ENCODE peak calls at places on chromosomes 7 and 10, in nine cellular contexts. X is astrocyte, B is right cardiac atrium, G is colonic mucosa, R is heart left ventricle, O is endodermal cell, L is IMR-90, M is Peyer's patch, D is psoas muscle. F is an unnamed sample. For H3K4me1, the result is how much of the 10 kb centered on the place peaks cover.

GRCh38 chr7:2296830-2297229 is 17.4 kb downstream of the SNX8 start:
- DNase-seq in B (no peak), D (no peak), O (no peak), M (no peak), G (no peak), L (no peak), X (no peak), R (no peak), F (no peak)

GRCh38 chr7:76396039-76396732 is 13.3 kb downstream of the SSC4D start:
- DNase-seq in X (no peak), B (no peak), L (no peak), G (no peak), M (no peak), R (no peak), O (peak), D (no peak), F (no peak)

GRCh38 chr7:102433319-102434038 is at the start of gene ORAI2:
- DNase-seq in R (peak), X (peak), O (peak), B (peak), G (peak), L (peak), M (peak), D (peak), F (peak)

GRCh38 chr7:43479042-43479441 is 103.9 kb upstream of the STK17A start:
- DNase-seq in D (no peak), M (no peak), X (no peak), B (no peak), G (no peak), O (no peak), L (no peak), R (no peak), F (no peak)

GRCh38 chr10:70367195-70367796 is 15.1 kb downstream of the LRRC20 start:
- DNase-seq in M (no peak), L (peak), O (no peak), G (no peak), X (peak), D (no peak), R (no peak), B (no peak), F (no peak)

GRCh38 chr7:17946591-17946990 is 6.3 kb upstream of the SNX13 start:
- DNase-seq in D (no peak), M (no peak), B (no peak), L (no peak), O (no peak), R (no peak), G (no peak), X (no peak), F (no peak)

GRCh38 chr7:108347616-108348015 is 108.6 kb downstream of the NRCAM start:
- DNase-seq in B (no peak), D (no peak), O (peak), R (no peak), M (no peak), X (peak), G (no peak), L (peak), F (no peak)

GRCh38 chr7:127667751-127668530 is 15.9 kb downstream of the SND1 start:
- DNase-seq in G (no peak), B (no peak), R (no peak), X (no peak), D (no peak), M (no peak), L (peak), O (no peak), F (no peak)

GRCh38 chr10:71575934-71576801 is 143.4 kb downstream of the C10orf105 start:
- DNase-seq in R (no peak), G (no peak), L (no peak), B (no peak), D (no peak), M (no peak), X (no peak), O (no peak), F (no peak)

GRCh38 chr7:95493247-95493646 is 7.5 kb downstream of the ASB4 start:
- DNase-seq in G (no peak), X (peak), L (peak), O (no peak), R (no peak), B (no peak), D (no peak), M (no peak), F (no peak)

GRCh38 chr10:68154211-68154497 is 44.9 kb downstream of the MYPN start:
- DNase-seq in O (peak), L (peak), M (no peak), D (peak), B (peak), G (peak), X (peak), R (peak), F (peak)

GRCh38 chr10:86659161-86659691 is 4.9 kb downstream of the OPN4 start:
- DNase-seq in G (no peak), M (no peak), R (no peak), X (no peak), B (no peak), L (no peak), O (peak), D (peak), F (peak)

GRCh38 chr7:80896856-80897598 is 21.8 kb downstream of the SEMA3C start:
- DNase-seq in G (peak), B (no peak), D (no peak), M (no peak), X (no peak), R (no peak), L (no peak), O (no peak), F (no peak)

GRCh38 chr10:27529010-27529783 is 25.1 kb downstream of the RAB18 start:
- DNase-seq in M (no peak), R (no peak), D (no peak), O (no peak), X (no peak), L (peak), G (no peak), B (no peak), F (no peak)

GRCh38 chr10:121167534-121168243 is 316.5 kb downstream of the WDR11 start:
- DNase-seq in O (no peak), G (peak), R (no peak), D (no peak), M (no peak), B (no peak), X (peak), L (no peak), F (no peak)

GRCh38 chr7:21338728-21339164 is 89.1 kb upstream of the SP4 start:
- DNase-seq in X (no peak), D (no peak), B (no peak), G (no peak), L (no peak), R (no peak), O (no peak), M (no peak), F (no peak)

GRCh38 chr7:135210818-135211178 is 528 bp downstream of the WDR91 start:
- DNase-seq in L (peak), R (no peak), X (no peak), B (peak), G (no peak), D (no peak), M (no peak), O (no peak), F (no peak)

GRCh38 chr10:132844069-132844809 is 58.3 kb upstream of the NKX6-2 start:
- DNase-seq in R (no peak), G (peak), L (no peak), O (no peak), M (peak), B (no peak), X (no peak), D (no peak), F (peak)

GRCh38 chr7:129955993-129956543 is 3.3 kb upstream of the UBE2H start:
- DNase-seq in D (no peak), B (no peak), X (no peak), R (no peak), G (no peak), O (no peak), L (no peak), M (no peak), F (no peak)

GRCh38 chr7:2621061-2621828 is 10.5 kb upstream of the TTYH3 start:
- DNase-seq in B (peak), X (peak), O (peak), M (peak), G (no peak), R (peak), D (peak), L (peak), F (no peak)

GRCh38 chr10:96271017-96271815 is at the start of gene BLNK:
- DNase-seq in B (peak), D (peak), R (peak), L (peak), M (peak), O (no peak), X (no peak), G (peak), F (peak)

GRCh38 chr7:74344128-74344496 is 54.9 kb downstream of the CLIP2 start:
- DNase-seq in O (no peak), B (no peak), R (no peak), G (no peak), D (no peak), X (peak), M (no peak), L (peak), F (no peak)

GRCh38 chr10:8487346-8487745 is 432.9 kb downstream of the GATA3 start:
- DNase-seq in R (no peak), M (no peak), L (no peak), G (no peak), O (no peak), D (no peak), X (no peak), B (no peak), F (no peak)

GRCh38 chr10:74923556-74923955 is 97.2 kb downstream of the KAT6B start:
- DNase-seq in R (no peak), L (no peak), B (no peak), M (no peak), X (no peak), O (peak), G (no peak), D (no peak), F (no peak)

GRCh38 chr10:11173062-11173461 is 155.4 kb downstream of the CELF2 start:
- DNase-seq in O (peak), G (no peak), R (no peak), D (no peak), X (no peak), M (no peak), B (no peak), L (no peak), F (no peak)
- H3K4me1 ChIP-seq in O (under half), G (under half), R (under half), D (under half), X (under half), M (under half), B (under half), L (under half), F (under half)

DNA sequence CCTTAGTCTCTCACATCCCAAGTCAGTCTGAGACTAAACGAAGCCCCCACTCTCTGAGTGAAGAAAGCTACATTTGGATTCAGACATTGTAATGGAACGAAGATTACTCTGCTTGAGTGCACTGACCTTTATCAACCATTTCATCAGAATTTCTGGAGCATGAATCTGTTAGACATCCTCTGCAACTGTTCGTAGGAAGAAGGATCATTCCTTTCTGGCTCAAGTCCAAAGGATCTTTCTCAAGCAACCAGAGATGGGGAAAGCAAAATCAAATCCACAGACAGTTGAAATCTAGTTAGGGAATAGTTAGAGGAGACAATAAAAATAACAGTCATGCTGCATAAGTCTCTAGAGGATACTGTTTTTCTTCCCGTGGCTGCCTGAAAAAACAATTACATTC is 27.6 kb upstream of the DGKI start:
- DNase-seq in R (no peak), B (no peak), X (peak), D (no peak), L (peak), O (no peak), G (no peak), M (no peak), F (no peak)
- H3K4me1 ChIP-seq in R (under half), B (under half), X (under half), D (under half), L (under half), O (under half), G (under half), M (under half), F (under half)

DNA sequence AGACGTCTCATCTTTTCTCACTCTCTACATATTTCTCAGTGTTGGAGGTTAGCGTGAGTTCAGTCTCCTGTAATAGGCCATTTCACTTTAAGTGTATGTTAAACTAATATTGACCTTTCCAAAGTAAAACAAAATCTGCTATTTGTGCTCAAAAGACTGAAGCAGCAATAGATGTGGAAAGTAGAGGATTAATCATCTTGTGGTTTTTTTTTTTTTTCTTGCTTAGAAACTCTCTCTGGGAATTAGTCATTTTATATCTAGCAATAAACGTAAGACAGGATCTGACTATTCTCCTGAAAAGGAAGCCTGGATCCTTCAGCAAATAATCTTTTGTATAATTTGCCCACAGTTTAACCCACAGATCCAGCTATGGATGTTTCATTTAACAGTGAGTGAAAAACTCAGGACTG is 81.7 kb downstream of the NRP1 start:
- DNase-seq in X (peak), L (peak), M (no peak), R (no peak), B (no peak), G (no peak), D (no peak), O (no peak), F (no peak)
- H3K4me1 ChIP-seq in X (under half), L (under half), M (under half), R (under half), B (under half), G (under half), D (under half), O (under half), F (under half)

DNA sequence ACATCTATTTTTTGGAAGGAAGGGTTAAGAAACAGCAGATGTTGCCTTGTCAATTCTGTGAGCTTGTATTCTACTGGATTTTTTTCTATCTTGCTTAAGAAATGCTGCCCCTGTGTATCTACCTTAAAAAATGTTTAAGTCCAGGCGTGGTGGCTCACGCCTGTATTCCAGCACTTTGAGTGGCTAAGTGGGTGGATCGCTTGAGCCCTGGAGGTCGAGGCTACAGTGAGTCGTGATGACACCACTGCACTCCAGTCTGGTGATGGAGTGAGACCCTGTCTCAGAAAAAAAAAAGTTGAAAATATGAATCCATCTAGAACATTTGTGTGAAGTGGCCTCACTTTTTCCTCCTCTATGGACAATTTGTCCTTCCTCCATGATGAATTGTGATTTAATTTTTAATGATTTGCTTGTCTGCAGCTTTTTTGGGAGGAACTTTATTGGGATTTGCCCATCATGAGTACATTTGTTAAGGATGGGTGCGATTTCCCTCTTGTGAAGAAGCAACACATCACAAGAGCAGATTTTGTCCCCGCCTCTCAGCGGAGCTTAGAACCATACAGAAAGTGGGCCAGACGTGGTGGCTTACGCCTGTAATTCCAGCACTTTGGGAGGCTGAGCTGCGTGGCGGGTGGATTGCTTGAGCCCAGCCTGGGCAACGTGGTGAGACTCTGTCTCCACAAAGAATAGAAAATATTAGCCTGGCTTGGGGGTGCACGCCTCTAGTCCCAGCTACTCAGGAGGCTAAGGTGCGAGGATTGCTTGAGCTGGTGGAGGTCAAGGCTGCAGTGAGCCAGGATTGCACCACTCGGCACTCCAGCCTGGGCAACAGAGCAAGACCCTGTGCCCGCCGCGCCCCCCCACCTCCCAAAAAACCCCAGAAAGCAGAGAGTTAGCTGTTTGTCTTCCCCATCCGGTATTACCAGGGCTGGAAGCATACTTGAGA is 57.7 kb downstream of the DNAJB6 start:
- DNase-seq in M (peak), B (no peak), O (no peak), G (no peak), R (no peak), D (no peak), L (peak), X (peak), F (no peak)
- H3K4me1 ChIP-seq in M (under half), B (under half), O (under half), G (under half), R (under half), D (half or more), L (under half), X (under half), F (under half)

GRCh38 chr7:121021266-121021969 is 32.9 kb downstream of the CPED1 start:
- DNase-seq in O (no peak), X (no peak), G (no peak), B (no peak), R (no peak), D (no peak), L (no peak), M (no peak), F (no peak)

GRCh38 chr7:121019018-121019417 is 30.5 kb downstream of the CPED1 start:
- DNase-seq in R (no peak), L (peak), B (no peak), G (no peak), X (peak), D (no peak), M (no peak), O (no peak), F (no peak)

GRCh38 chr7:121023189-121023588 is 34.7 kb downstream of the CPED1 start:
- DNase-seq in R (no peak), G (no peak), B (no peak), X (no peak), L (no peak), M (no peak), O (no peak), D (no peak), F (no peak)

GRCh38 chr7:121020652-121021051 is 32.1 kb downstream of the CPED1 start:
- DNase-seq in O (no peak), D (no peak), B (no peak), R (no peak), X (peak), M (no peak), G (no peak), L (peak), F (no peak)

GRCh38 chr7:121020243-121020642 is 31.7 kb downstream of the CPED1 start:
- DNase-seq in B (no peak), O (no peak), G (no peak), D (no peak), X (peak), L (peak), R (no peak), M (no peak), F (no peak)
- H3K4me1 ChIP-seq in B (under half), O (under half), G (under half), D (half or more), X (under half), L (under half), R (under half), M (under half), F (under half)

DNA sequence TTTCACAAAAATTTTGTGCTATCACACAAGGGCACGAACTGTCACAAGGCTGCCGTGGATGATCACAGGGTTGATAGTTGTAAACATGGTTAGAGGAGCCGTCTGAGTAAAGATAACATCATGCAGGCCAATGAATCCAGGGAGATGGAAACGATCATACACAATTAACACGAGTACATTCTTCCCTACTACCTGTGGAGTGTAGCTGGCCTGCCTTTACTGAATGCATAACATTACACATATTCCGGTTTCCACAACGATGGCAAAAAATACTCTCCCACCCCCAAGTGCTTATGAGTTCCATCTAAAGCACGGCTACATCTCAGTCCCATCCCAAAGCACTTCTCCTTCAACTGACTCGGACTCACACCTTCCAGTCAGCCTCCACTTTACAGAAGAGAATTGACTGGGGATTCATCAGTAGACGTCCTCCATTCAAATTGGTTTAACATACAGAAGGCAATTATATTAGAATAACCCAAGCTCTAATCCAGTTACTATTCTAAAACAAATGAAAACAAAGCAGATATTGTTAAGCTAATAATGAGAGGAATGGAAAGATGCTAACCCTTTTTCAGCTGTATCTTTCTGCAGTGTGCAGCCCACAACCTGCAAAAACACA is 69.0 kb downstream of the EZH2 start:
- DNase-seq in G (no peak), O (no peak), D (no peak), M (no peak), X (no peak), B (no peak), L (no peak), R (no peak), F (no peak)
- H3K4me1 ChIP-seq in G (under half), O (under half), D (under half), M (under half), X (under half), B (under half), L (under half), R (under half), F (under half)

GRCh38 chr7:42002654-42003053 is 234.4 kb downstream of the GLI3 start:
- DNase-seq in L (no peak), M (no peak), R (no peak), D (no peak), O (no peak), B (no peak), G (no peak), X (no peak), F (no peak)
- H3K4me1 ChIP-seq in L (under half), M (under half), R (under half), D (under half), O (under half), B (under half), G (under half), X (under half), F (under half)

GRCh38 chr10:46268076-46268881 is 18.5 kb upstream of the ANTXRL start:
- DNase-seq in M (peak), G (peak), D (no peak), B (no peak), L (no peak), R (no peak), X (no peak), O (no peak), F (no peak)
- H3K4me1 ChIP-seq in M (under half), G (under half), D (under half), B (under half), L (under half), R (under half), X (under half), O (under half), F (under half)

GRCh38 chr10:79403441-79404230 is 41.8 kb downstream of the ZCCHC24 start:
- DNase-seq in G (no peak), O (peak), L (no peak), X (peak), M (no peak), D (no peak), B (peak), R (peak), F (peak)
- H3K4me1 ChIP-seq in G (under half), O (under half), L (half or more), X (half or more), M (half or more), D (half or more), B (half or more), R (half or more), F (under half)